ENCODE peak calls at places on chromosomes 2 and 18, in eight cellular contexts. E is CD8-positive, alpha-beta T cell; Q is astrocyte of the cerebellum; V is heart left ventricle; M is fibroblast of mammary gland; F is B cell; G is GM06990; K is adrenal gland. H is an unnamed sample.

GRCh38 chr18:58313491-58314032 is 269.5 kb downstream of the NEDD4L start:
- DNase-seq in E (no peak), Q (no peak), V (no peak), M (no peak), F (no peak), G (no peak), K (peak), H (no peak)

GRCh38 chr2:209094221-209094620 is 329.6 kb upstream of the MAP2 start:
- DNase-seq in E (no peak), Q (peak), V (no peak), M (no peak), F (no peak), G (no peak), K (no peak), H (no peak)

GRCh38 chr2:200050921-200051620 is 95.7 kb downstream of the MAIP1 start:
- DNase-seq in E (no peak), Q (no peak), V (no peak), M (no peak), F (no peak), G (no peak), K (no peak), H (no peak)

GRCh38 chr18:77749189-77749588 is 499.5 kb downstream of the GALR1 start:
- DNase-seq in E (no peak), Q (no peak), V (no peak), M (peak), F (no peak), G (no peak), K (no peak), H (peak)

GRCh38 chr2:98382739-98383138 is 36.5 kb downstream of the CNGA3 start:
- DNase-seq in E (peak), Q (no peak), V (no peak), M (no peak), F (no peak), G (no peak), K (no peak), H (no peak)

GRCh38 chr2:8496079-8496478 is 185.8 kb upstream of the ID2 start:
- DNase-seq in E (no peak), Q (no peak), V (no peak), M (no peak), F (no peak), G (no peak), K (no peak), H (no peak)

GRCh38 chr2:1745171-1746023 is 1.1 kb upstream of the PXDN start:
- DNase-seq in E (no peak), Q (no peak), V (no peak), M (no peak), F (no peak), G (no peak), K (no peak), H (no peak)

GRCh38 chr2:72032481-72033041 is 115.1 kb downstream of the CYP26B1 start:
- DNase-seq in E (no peak), Q (no peak), V (no peak), M (no peak), F (no peak), G (no peak), K (no peak), H (no peak)

GRCh38 chr2:239883326-239884050 is 141.7 kb downstream of the NDUFA10 start:
- DNase-seq in E (peak), Q (no peak), V (no peak), M (no peak), F (no peak), G (no peak), K (no peak), H (no peak)

GRCh38 chr2:165791811-165792454 is 2.1 kb downstream of the GALNT3 start:
- DNase-seq in E (no peak), Q (no peak), V (no peak), M (no peak), F (no peak), G (no peak), K (no peak), H (no peak)

GRCh38 chr18:75915941-75916640 is 488.6 kb upstream of the SMIM21 start:
- DNase-seq in E (no peak), Q (no peak), V (no peak), M (no peak), F (no peak), G (no peak), K (no peak), H (peak)

GRCh38 chr2:226699321-226699720 is 100.3 kb downstream of the IRS1 start:
- DNase-seq in E (no peak), Q (no peak), V (peak), M (peak), F (no peak), G (no peak), K (peak), H (no peak)

GRCh38 chr2:161423351-161424178 is 7.5 kb downstream of the TBR1 start:
- DNase-seq in E (no peak), Q (no peak), V (peak), M (no peak), F (peak), G (peak), K (no peak), H (peak)

GRCh38 chr2:105865222-105865913 is 120.7 kb downstream of the NCK2 start:
- DNase-seq in E (no peak), Q (no peak), V (no peak), M (peak), F (no peak), G (no peak), K (no peak), H (no peak)

GRCh38 chr18:74702951-74703350 is 105.3 kb downstream of the ZNF407 start:
- DNase-seq in E (no peak), Q (no peak), V (no peak), M (no peak), F (no peak), G (no peak), K (no peak), H (no peak)

GRCh38 chr18:79195716-79196683 is 126.8 kb downstream of the ATP9B start:
- DNase-seq in E (no peak), Q (no peak), V (no peak), M (no peak), F (no peak), G (no peak), K (no peak), H (no peak)

GRCh38 chr2:102027703-102028059 is 35.9 kb downstream of the IL1R2 start:
- DNase-seq in E (no peak), Q (no peak), V (no peak), M (no peak), F (no peak), G (no peak), K (peak), H (no peak)

GRCh38 chr18:73670046-73670445 is 477.6 kb downstream of the FBXO15 start:
- DNase-seq in E (no peak), Q (no peak), V (no peak), M (no peak), F (no peak), G (no peak), K (no peak), H (no peak)

GRCh38 chr18:27235218-27235870 is 50.2 kb upstream of the CHST9 start:
- DNase-seq in E (no peak), Q (no peak), V (no peak), M (no peak), F (no peak), G (no peak), K (no peak), H (no peak)

GRCh38 chr2:237022533-237022932 is 63.2 kb upstream of the COPS8 start:
- DNase-seq in E (no peak), Q (no peak), V (no peak), M (no peak), F (no peak), G (no peak), K (no peak), H (no peak)

GRCh38 chr2:73981081-73981968 is 3.4 kb upstream of the TET3 start:
- DNase-seq in E (no peak), Q (no peak), V (peak), M (peak), F (peak), G (peak), K (peak), H (peak)

GRCh38 chr2:111160758-111161157 is 40.0 kb downstream of the BCL2L11 start:
- DNase-seq in E (no peak), Q (peak), V (no peak), M (peak), F (no peak), G (no peak), K (no peak), H (no peak)

GRCh38 chr18:4107049-4107459 is 348.1 kb downstream of the DLGAP1 start:
- DNase-seq in E (no peak), Q (no peak), V (no peak), M (no peak), F (no peak), G (no peak), K (no peak), H (no peak)

GRCh38 chr18:79965119-79965902 is 868 bp downstream of the HSBP1L1 start:
- DNase-seq in E (no peak), Q (peak), V (no peak), M (peak), F (peak), G (peak), K (peak), H (no peak)

GRCh38 chr2:161992526-161992925 is 81.5 kb downstream of the DPP4 start:
- DNase-seq in E (peak), Q (no peak), V (no peak), M (no peak), F (no peak), G (no peak), K (no peak), H (no peak)

GRCh38 chr2:62116983-62117382 is 78.9 kb upstream of the B3GNT2 start:
- DNase-seq in E (no peak), Q (no peak), V (no peak), M (no peak), F (no peak), G (no peak), K (no peak), H (no peak)

GRCh38 chr2:112021269-112021668 is 33.8 kb upstream of the TMEM87B start:
- DNase-seq in E (no peak), Q (no peak), V (no peak), M (no peak), F (no peak), G (no peak), K (no peak), H (no peak)

GRCh38 chr2:215775106-215775505 is 238.2 kb downstream of the MREG start:
- DNase-seq in E (no peak), Q (no peak), V (no peak), M (peak), F (no peak), G (no peak), K (no peak), H (no peak)

GRCh38 chr2:229300814-229301213 is 29.7 kb upstream of the PID1 start:
- DNase-seq in E (no peak), Q (no peak), V (no peak), M (peak), F (no peak), G (no peak), K (no peak), H (no peak)

GRCh38 chr2:58215429-58215828 is 25.7 kb downstream of the FANCL start:
- DNase-seq in E (no peak), Q (no peak), V (no peak), M (peak), F (no peak), G (no peak), K (peak), H (no peak)

GRCh38 chr18:48355526-48356115 is 53.6 kb downstream of the ZBTB7C start:
- DNase-seq in E (peak), Q (no peak), V (no peak), M (no peak), F (no peak), G (no peak), K (no peak), H (no peak)

GRCh38 chr2:212998629-212999359 is 152.6 kb downstream of the IKZF2 start:
- DNase-seq in E (no peak), Q (no peak), V (no peak), M (peak), F (no peak), G (no peak), K (no peak), H (no peak)

GRCh38 chr2:65940856-65941255 is 494.1 kb upstream of the MEIS1 start:
- DNase-seq in E (no peak), Q (no peak), V (no peak), M (no peak), F (no peak), G (no peak), K (no peak), H (no peak)

GRCh38 chr2:65932571-65932970 is 500.2 kb upstream of the SPRED2 start:
- DNase-seq in E (no peak), Q (no peak), V (no peak), M (no peak), F (no peak), G (no peak), K (no peak), H (no peak)

GRCh38 chr2:65939687-65940086 is 495.2 kb upstream of the MEIS1 start:
- DNase-seq in E (no peak), Q (no peak), V (no peak), M (no peak), F (no peak), G (no peak), K (no peak), H (no peak)

GRCh38 chr2:65934992-65935629 is 499.8 kb upstream of the MEIS1 start:
- DNase-seq in E (no peak), Q (no peak), V (no peak), M (no peak), F (no peak), G (no peak), K (no peak), H (no peak)

DNA sequence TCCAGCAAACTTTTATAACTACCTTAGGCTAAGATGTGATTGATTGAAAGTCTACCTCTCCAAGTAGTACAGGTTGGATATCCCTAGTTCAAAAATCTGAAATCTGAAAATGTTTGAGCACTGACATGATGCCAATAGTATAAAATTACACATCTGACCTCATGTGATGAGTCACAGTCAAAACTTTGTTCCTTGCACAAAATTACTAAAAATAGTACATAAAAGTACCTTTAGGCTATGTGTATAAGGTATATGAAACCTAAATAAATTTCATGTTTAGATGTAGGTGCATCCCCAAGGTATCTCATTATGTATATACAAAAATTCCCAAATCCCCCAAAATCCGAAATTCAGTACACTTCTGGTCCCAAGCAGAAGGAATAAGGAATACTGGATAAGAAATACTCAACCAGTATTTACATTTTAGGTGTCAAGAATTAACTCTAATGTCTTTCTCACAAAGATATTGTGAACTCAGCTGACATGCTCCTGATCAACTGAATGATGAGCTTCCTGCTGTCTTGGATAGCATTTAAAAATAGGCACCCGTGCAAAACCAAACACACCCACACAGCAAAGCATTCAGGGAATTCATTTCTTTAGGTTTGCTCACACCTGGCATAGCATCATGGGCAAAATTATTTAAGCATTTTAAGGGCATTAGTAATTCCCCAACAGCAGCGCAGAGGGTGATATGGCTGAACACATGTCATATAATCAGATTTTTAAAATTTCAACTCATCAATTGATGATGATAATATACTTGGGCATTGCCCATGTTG is 497.4 kb upstream of the MEIS1 start:
- DNase-seq in E (no peak), Q (no peak), V (no peak), M (peak), F (no peak), G (no peak), K (no peak), H (no peak)
- TF ChIP-seq CTCF in E (no peak), Q (no peak), V (no peak), M (no peak), F (no peak), G (no peak), K (no peak), H (no peak)

DNA sequence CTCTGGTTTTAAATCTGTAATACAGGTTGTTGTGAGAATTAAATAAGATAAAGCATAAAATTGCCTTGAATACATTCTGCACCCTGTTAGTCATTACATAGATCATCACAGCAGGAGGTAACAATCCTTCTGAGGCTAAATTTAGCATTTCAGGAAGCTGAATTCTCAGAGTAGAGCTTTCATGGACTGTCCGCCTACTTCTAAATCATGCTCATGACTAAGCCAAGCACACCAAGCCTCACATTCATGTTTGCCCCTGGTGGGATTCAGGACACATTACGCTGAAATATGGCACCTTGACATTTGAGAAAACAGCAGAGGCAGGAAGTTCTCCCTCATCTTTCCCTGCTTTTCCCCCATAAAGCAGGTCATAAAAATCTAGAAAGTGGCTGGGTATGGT is 16.6 kb upstream of the PIK3C3 start:
- DNase-seq in E (no peak), Q (peak), V (no peak), M (peak), F (no peak), G (no peak), K (no peak), H (no peak)
- TF ChIP-seq CTCF in E (no peak), Q (no peak), V (no peak), M (peak), F (no peak), G (no peak), K (no peak), H (peak)

DNA sequence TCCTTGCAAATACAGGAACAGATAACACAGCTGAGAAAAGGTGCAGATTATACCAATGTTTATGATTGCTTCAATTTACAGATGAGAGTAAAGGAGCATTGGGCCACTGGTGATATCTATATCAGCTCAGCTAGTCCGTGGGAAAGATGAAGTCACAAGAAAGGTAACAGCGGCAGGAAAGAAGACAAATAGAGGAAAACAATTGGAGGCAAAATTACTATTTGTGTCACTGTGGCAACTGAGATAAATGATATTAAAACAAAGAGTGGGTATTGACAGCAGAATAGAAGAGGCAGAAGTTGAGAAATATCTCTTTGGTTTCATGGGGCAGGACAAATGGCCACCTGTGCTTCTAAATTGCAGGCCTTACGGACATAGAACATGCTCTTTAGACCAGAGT is 121.3 kb upstream of the CAVIN2 start:
- DNase-seq in E (no peak), Q (no peak), V (no peak), M (no peak), F (no peak), G (no peak), K (no peak), H (no peak)
- TF ChIP-seq CTCF in E (no peak), Q (no peak), V (no peak), M (no peak), F (no peak), G (no peak), K (no peak), H (no peak)

DNA sequence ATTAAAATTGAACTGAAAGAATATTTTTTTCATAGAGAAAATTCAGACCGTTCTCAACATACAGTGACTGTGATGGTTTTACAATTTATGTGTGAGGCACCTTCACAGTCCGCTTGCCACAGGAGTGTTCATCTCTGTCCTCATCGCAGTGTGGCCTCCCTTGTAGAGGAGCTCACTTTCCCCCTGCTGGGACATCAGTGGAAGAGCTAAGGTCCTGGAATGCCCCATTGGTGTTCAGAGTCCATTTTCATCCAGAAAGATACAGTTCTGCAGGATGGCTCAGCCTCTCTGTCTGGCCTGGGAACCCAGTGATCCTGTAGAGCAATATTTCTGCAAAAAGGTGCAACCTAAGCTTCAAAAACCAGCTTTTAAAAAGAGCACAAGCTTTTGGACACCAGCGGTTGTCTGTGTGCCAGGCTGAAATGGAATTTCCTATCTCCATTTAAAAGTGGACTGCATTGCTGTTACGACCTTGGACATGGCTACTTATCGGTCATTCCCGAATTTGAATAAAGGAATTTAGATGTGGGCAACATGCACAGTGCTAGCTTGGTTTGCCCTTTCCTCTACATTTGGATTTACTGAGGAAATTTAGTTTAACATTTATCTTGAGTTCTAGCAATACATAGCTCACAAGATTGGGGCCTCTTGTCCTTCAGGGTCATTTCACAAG is 26.7 kb upstream of the FAM237A start:
- DNase-seq in E (no peak), Q (no peak), V (no peak), M (no peak), F (no peak), G (no peak), K (peak), H (no peak)
- TF ChIP-seq CTCF in E (no peak), Q (no peak), V (no peak), M (no peak), F (no peak), G (no peak), K (no peak), H (no peak)

GRCh38 chr2:12722445-12723316 is 5.9 kb downstream of the TRIB2 start:
- DNase-seq in E (no peak), Q (no peak), V (no peak), M (no peak), F (no peak), G (no peak), K (no peak), H (no peak)
- TF ChIP-seq CTCF in E (no peak), Q (peak), V (peak), M (no peak), F (no peak), G (no peak), K (peak), H (no peak)

DNA sequence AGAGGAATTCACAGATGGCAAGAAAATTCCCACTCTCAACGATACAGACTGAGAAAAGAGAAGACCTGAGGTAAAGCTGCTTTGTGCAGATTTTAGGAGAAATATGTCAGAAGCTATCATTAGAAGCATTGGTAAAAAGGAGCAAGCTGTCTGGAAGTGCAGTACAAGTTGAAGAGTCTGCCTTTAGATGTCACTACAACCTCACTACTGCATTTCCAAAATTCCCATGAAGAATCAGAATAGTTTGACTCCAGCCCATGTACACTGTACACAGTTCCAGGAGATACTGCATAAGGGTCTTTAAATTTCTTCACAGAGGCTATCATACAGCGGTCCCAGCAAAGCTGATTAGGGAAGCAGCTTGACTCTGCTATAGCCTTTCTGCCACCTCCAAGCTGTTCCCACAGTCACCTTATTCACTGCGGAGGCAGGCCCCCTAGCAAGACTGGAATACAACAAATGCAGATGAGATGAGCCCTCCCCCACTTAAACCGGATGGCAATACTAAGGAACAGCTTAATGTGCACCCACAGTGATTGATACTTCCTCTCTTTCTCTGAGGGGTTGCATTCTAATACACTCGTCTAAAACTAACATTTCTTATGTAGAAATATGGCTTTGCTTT is 527.4 kb downstream of the TMEM182 start:
- DNase-seq in E (no peak), Q (no peak), V (no peak), M (no peak), F (no peak), G (no peak), K (no peak), H (peak)
- TF ChIP-seq CTCF in E (no peak), Q (peak), V (no peak), M (no peak), F (no peak), G (no peak), K (no peak), H (no peak)